ENCODE peak calls at places on chromosomes 5 and 9, in nine cellular contexts. One of them, this sample, is unnamed.
A peak's percentile ranks its signal among the peaks of the same experiment; 100 is the strongest.

GRCh38 chr5:121949885-121950284 is 11.9 kb upstream of the SRFBP1 start:
- DNase-seq in cardiac muscle cell: peak; percentile 72
- DNase-seq in ovary: peak; percentile 13
- DNase-seq in IMR-90: peak; percentile 60
- DNase-seq in small intestine: peak; percentile 62
- DNase-seq in psoas muscle: no peak
- DNase-seq in heart right ventricle: no peak
- DNase-seq in PC-3: peak; percentile 62
- DNase-seq in naive thymus-derived CD4-positive, alpha-beta T cell: no peak
- DNase-seq in this sample: no peak

GRCh38 chr9:138066049-138066448 is 188.5 kb downstream of the CACNA1B start:
- DNase-seq in ovary: no peak
- DNase-seq in psoas muscle: no peak
- DNase-seq in small intestine: no peak
- DNase-seq in PC-3: no peak
- DNase-seq in IMR-90: no peak
- DNase-seq in naive thymus-derived CD4-positive, alpha-beta T cell: no peak
- DNase-seq in cardiac muscle cell: no peak
- DNase-seq in heart right ventricle: no peak
- DNase-seq in this sample: no peak

GRCh38 chr5:160398806-160399205 is 1.0 kb downstream of the FAM200C start:
- DNase-seq in naive thymus-derived CD4-positive, alpha-beta T cell: no peak
- DNase-seq in heart right ventricle: no peak
- DNase-seq in small intestine: no peak
- DNase-seq in IMR-90: peak; percentile 59
- DNase-seq in cardiac muscle cell: no peak
- DNase-seq in ovary: no peak
- DNase-seq in psoas muscle: no peak
- DNase-seq in PC-3: no peak
- DNase-seq in this sample: no peak

GRCh38 chr9:93467462-93467861 is 14.1 kb upstream of the FAM120AOS start:
- DNase-seq in PC-3: no peak
- DNase-seq in IMR-90: no peak
- DNase-seq in heart right ventricle: no peak
- DNase-seq in psoas muscle: no peak
- DNase-seq in naive thymus-derived CD4-positive, alpha-beta T cell: no peak
- DNase-seq in cardiac muscle cell: no peak
- DNase-seq in ovary: no peak
- DNase-seq in small intestine: peak; percentile 65
- DNase-seq in this sample: no peak

GRCh38 chr5:111385970-111386831 is 126.1 kb downstream of the STARD4 start:
- DNase-seq in PC-3: no peak
- DNase-seq in small intestine: no peak
- DNase-seq in heart right ventricle: no peak
- DNase-seq in ovary: no peak
- DNase-seq in cardiac muscle cell: no peak
- DNase-seq in IMR-90: no peak
- DNase-seq in naive thymus-derived CD4-positive, alpha-beta T cell: no peak
- DNase-seq in psoas muscle: no peak
- DNase-seq in this sample: no peak

GRCh38 chr9:98380065-98380681 is 124.7 kb upstream of the TBC1D2 start:
- DNase-seq in IMR-90: peak; percentile 65
- DNase-seq in ovary: no peak
- DNase-seq in cardiac muscle cell: peak; percentile 39
- DNase-seq in small intestine: peak; percentile 58
- DNase-seq in PC-3: peak; percentile 11
- DNase-seq in psoas muscle: no peak
- DNase-seq in naive thymus-derived CD4-positive, alpha-beta T cell: no peak
- DNase-seq in heart right ventricle: no peak
- DNase-seq in this sample: no peak

GRCh38 chr9:37913480-37914153 is 9.7 kb upstream of the SLC25A51 start:
- DNase-seq in ovary: peak; percentile 68
- DNase-seq in heart right ventricle: peak; percentile 75
- DNase-seq in IMR-90: peak; percentile 72
- DNase-seq in PC-3: peak; percentile 86
- DNase-seq in psoas muscle: peak; percentile 77
- DNase-seq in cardiac muscle cell: peak; percentile 83
- DNase-seq in small intestine: peak; percentile 82
- DNase-seq in naive thymus-derived CD4-positive, alpha-beta T cell: peak; percentile 54
- DNase-seq in this sample: peak; percentile 70

GRCh38 chr5:157431544-157432200 is 28.3 kb upstream of the NIPAL4 start:
- DNase-seq in psoas muscle: no peak
- DNase-seq in small intestine: peak; percentile 64
- DNase-seq in cardiac muscle cell: peak; percentile 40
- DNase-seq in heart right ventricle: no peak
- DNase-seq in PC-3: peak; percentile 90
- DNase-seq in IMR-90: peak; percentile 69
- DNase-seq in naive thymus-derived CD4-positive, alpha-beta T cell: peak; percentile 19
- DNase-seq in ovary: no peak
- DNase-seq in this sample: no peak

GRCh38 chr5:173578947-173579615 is 37.4 kb downstream of the BOD1 start:
- DNase-seq in cardiac muscle cell: no peak
- DNase-seq in heart right ventricle: no peak
- DNase-seq in IMR-90: no peak
- DNase-seq in psoas muscle: no peak
- DNase-seq in naive thymus-derived CD4-positive, alpha-beta T cell: no peak
- DNase-seq in PC-3: no peak
- DNase-seq in small intestine: no peak
- DNase-seq in ovary: no peak
- DNase-seq in this sample: no peak

GRCh38 chr5:173581408-173582197 is 34.8 kb downstream of the BOD1 start:
- DNase-seq in PC-3: peak; percentile 70
- DNase-seq in IMR-90: peak; percentile 27
- DNase-seq in ovary: no peak
- DNase-seq in psoas muscle: no peak
- DNase-seq in cardiac muscle cell: peak; percentile 69
- DNase-seq in naive thymus-derived CD4-positive, alpha-beta T cell: no peak
- DNase-seq in small intestine: peak; percentile 5
- DNase-seq in heart right ventricle: peak; percentile 45
- DNase-seq in this sample: no peak

GRCh38 chr5:173577817-173578216 is 38.6 kb downstream of the BOD1 start:
- DNase-seq in psoas muscle: no peak
- DNase-seq in cardiac muscle cell: no peak
- DNase-seq in naive thymus-derived CD4-positive, alpha-beta T cell: no peak
- DNase-seq in ovary: no peak
- DNase-seq in IMR-90: no peak
- DNase-seq in heart right ventricle: no peak
- DNase-seq in small intestine: no peak
- DNase-seq in PC-3: no peak
- DNase-seq in this sample: no peak

GRCh38 chr5:173582198-173583092 is 34.0 kb downstream of the BOD1 start:
- DNase-seq in PC-3: no peak
- DNase-seq in psoas muscle: no peak
- DNase-seq in ovary: no peak
- DNase-seq in cardiac muscle cell: no peak
- DNase-seq in small intestine: no peak
- DNase-seq in IMR-90: peak; percentile 36
- DNase-seq in heart right ventricle: no peak
- DNase-seq in naive thymus-derived CD4-positive, alpha-beta T cell: no peak
- DNase-seq in this sample: no peak

GRCh38 chr5:173583384-173583783 is 33.1 kb downstream of the BOD1 start:
- DNase-seq in naive thymus-derived CD4-positive, alpha-beta T cell: no peak
- DNase-seq in IMR-90: no peak
- DNase-seq in small intestine: no peak
- DNase-seq in cardiac muscle cell: no peak
- DNase-seq in psoas muscle: no peak
- DNase-seq in heart right ventricle: no peak
- DNase-seq in PC-3: no peak
- DNase-seq in ovary: no peak
- DNase-seq in this sample: no peak
- H3K9me3 ChIP-seq in naive thymus-derived CD4-positive, alpha-beta T cell: peaks cover 18% of the 10 kb centered on the region
- H3K9me3 ChIP-seq in IMR-90: peaks cover 7% of the 10 kb centered on the region
- H3K9me3 ChIP-seq in small intestine: no peaks in the 10 kb centered on the region
- H3K9me3 ChIP-seq in cardiac muscle cell: no peaks in the 10 kb centered on the region
- H3K9me3 ChIP-seq in psoas muscle: peaks cover 8% of the 10 kb centered on the region
- H3K9me3 ChIP-seq in heart right ventricle: no peaks in the 10 kb centered on the region
- H3K9me3 ChIP-seq in PC-3: peaks cover 14% of the 10 kb centered on the region
- H3K9me3 ChIP-seq in ovary: no peaks in the 10 kb centered on the region
- H3K9me3 ChIP-seq in this sample: peaks cover 16% of the 10 kb centered on the region

GRCh38 chr5:56588636-56589485 is 226.5 kb upstream of the MAP3K1 start:
- DNase-seq in small intestine: no peak
- DNase-seq in cardiac muscle cell: no peak
- DNase-seq in naive thymus-derived CD4-positive, alpha-beta T cell: peak; percentile 54
- DNase-seq in heart right ventricle: peak; percentile 58
- DNase-seq in psoas muscle: peak; percentile 87
- DNase-seq in PC-3: no peak
- DNase-seq in IMR-90: no peak
- DNase-seq in ovary: peak; percentile 22
- DNase-seq in this sample: no peak

GRCh38 chr5:56587381-56588124 is 227.8 kb upstream of the MAP3K1 start:
- DNase-seq in heart right ventricle: no peak
- DNase-seq in naive thymus-derived CD4-positive, alpha-beta T cell: peak; percentile 13
- DNase-seq in PC-3: no peak
- DNase-seq in psoas muscle: no peak
- DNase-seq in ovary: no peak
- DNase-seq in IMR-90: no peak
- DNase-seq in cardiac muscle cell: no peak
- DNase-seq in small intestine: no peak
- DNase-seq in this sample: no peak

GRCh38 chr5:56591081-56591480 is 224.3 kb upstream of the MAP3K1 start:
- DNase-seq in IMR-90: no peak
- DNase-seq in small intestine: no peak
- DNase-seq in naive thymus-derived CD4-positive, alpha-beta T cell: no peak
- DNase-seq in psoas muscle: no peak
- DNase-seq in PC-3: no peak
- DNase-seq in cardiac muscle cell: no peak
- DNase-seq in heart right ventricle: no peak
- DNase-seq in ovary: no peak
- DNase-seq in this sample: no peak

GRCh38 chr5:56588125-56588516 is 227.2 kb upstream of the MAP3K1 start:
- DNase-seq in ovary: peak; percentile 24
- DNase-seq in IMR-90: no peak
- DNase-seq in small intestine: no peak
- DNase-seq in psoas muscle: no peak
- DNase-seq in PC-3: no peak
- DNase-seq in cardiac muscle cell: no peak
- DNase-seq in naive thymus-derived CD4-positive, alpha-beta T cell: no peak
- DNase-seq in heart right ventricle: no peak
- DNase-seq in this sample: no peak

GRCh38 chr5:56589486-56589870 is 225.9 kb upstream of the MAP3K1 start:
- DNase-seq in small intestine: no peak
- DNase-seq in naive thymus-derived CD4-positive, alpha-beta T cell: no peak
- DNase-seq in heart right ventricle: no peak
- DNase-seq in cardiac muscle cell: no peak
- DNase-seq in IMR-90: no peak
- DNase-seq in psoas muscle: no peak
- DNase-seq in PC-3: no peak
- DNase-seq in ovary: no peak
- DNase-seq in this sample: no peak
- H3K27ac ChIP-seq in small intestine: peak overlapping the region; percentile 53
- H3K27ac ChIP-seq in naive thymus-derived CD4-positive, alpha-beta T cell: peak overlapping the region; percentile 68
- H3K27ac ChIP-seq in heart right ventricle: peak overlapping the region; percentile 8
- H3K27ac ChIP-seq in cardiac muscle cell: no peak overlapping the region
- H3K27ac ChIP-seq in IMR-90: no peak overlapping the region
- H3K27ac ChIP-seq in psoas muscle: peak overlapping the region; percentile 10
- H3K27ac ChIP-seq in PC-3: no peak overlapping the region
- H3K27ac ChIP-seq in ovary: no peak overlapping the region
- H3K27ac ChIP-seq in this sample: no peak overlapping the region

DNA sequence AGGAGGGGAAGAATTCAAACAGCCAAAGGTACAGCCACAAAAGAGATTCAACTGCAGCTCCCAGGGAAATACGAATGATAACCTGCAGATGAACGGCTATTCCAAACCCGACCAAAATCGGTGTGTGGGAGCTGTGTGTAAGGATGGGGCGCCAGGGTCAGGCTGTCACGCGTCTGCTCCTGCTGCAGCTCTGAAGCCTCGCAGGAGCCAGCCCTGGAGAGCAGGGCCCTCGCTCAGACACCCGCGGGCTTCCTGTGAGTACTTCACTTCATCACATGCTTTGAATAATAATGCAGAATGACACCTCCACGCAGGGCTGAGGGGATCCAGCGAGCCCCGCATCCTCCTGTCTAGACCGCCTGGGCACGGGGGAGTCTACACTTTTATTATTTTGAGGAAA is 307.5 kb upstream of the IRX2 start:
- DNase-seq in IMR-90: no peak
- DNase-seq in heart right ventricle: no peak
- DNase-seq in cardiac muscle cell: no peak
- DNase-seq in PC-3: no peak
- DNase-seq in ovary: no peak
- DNase-seq in small intestine: no peak
- DNase-seq in psoas muscle: no peak
- DNase-seq in naive thymus-derived CD4-positive, alpha-beta T cell: no peak
- DNase-seq in this sample: no peak
- H3K9me3 ChIP-seq in IMR-90: peaks cover 36% of the 10 kb centered on the region
- H3K9me3 ChIP-seq in heart right ventricle: no peaks in the 10 kb centered on the region
- H3K9me3 ChIP-seq in cardiac muscle cell: no peaks in the 10 kb centered on the region
- H3K9me3 ChIP-seq in PC-3: peaks cover 18% of the 10 kb centered on the region
- H3K9me3 ChIP-seq in ovary: no peaks in the 10 kb centered on the region
- H3K9me3 ChIP-seq in small intestine: no peaks in the 10 kb centered on the region
- H3K9me3 ChIP-seq in psoas muscle: peaks cover 10% of the 10 kb centered on the region
- H3K9me3 ChIP-seq in naive thymus-derived CD4-positive, alpha-beta T cell: peaks cover 14% of the 10 kb centered on the region
- H3K9me3 ChIP-seq in this sample: peaks cover 19% of the 10 kb centered on the region

GRCh38 chr9:88796947-88797346 is 194.3 kb upstream of the S1PR3 start:
- DNase-seq in naive thymus-derived CD4-positive, alpha-beta T cell: no peak
- DNase-seq in heart right ventricle: no peak
- DNase-seq in ovary: no peak
- DNase-seq in PC-3: no peak
- DNase-seq in IMR-90: no peak
- DNase-seq in cardiac muscle cell: no peak
- DNase-seq in psoas muscle: no peak
- DNase-seq in small intestine: no peak
- DNase-seq in this sample: no peak

GRCh38 chr9:88802533-88802932 is 188.7 kb upstream of the S1PR3 start:
- DNase-seq in heart right ventricle: no peak
- DNase-seq in cardiac muscle cell: no peak
- DNase-seq in small intestine: no peak
- DNase-seq in psoas muscle: no peak
- DNase-seq in IMR-90: no peak
- DNase-seq in PC-3: no peak
- DNase-seq in naive thymus-derived CD4-positive, alpha-beta T cell: no peak
- DNase-seq in ovary: no peak
- DNase-seq in this sample: no peak

GRCh38 chr9:88798476-88798875 is 192.8 kb upstream of the S1PR3 start:
- DNase-seq in small intestine: no peak
- DNase-seq in IMR-90: no peak
- DNase-seq in psoas muscle: no peak
- DNase-seq in cardiac muscle cell: no peak
- DNase-seq in naive thymus-derived CD4-positive, alpha-beta T cell: no peak
- DNase-seq in PC-3: no peak
- DNase-seq in heart right ventricle: no peak
- DNase-seq in ovary: no peak
- DNase-seq in this sample: no peak

GRCh38 chr9:88801214-88801796 is 190.0 kb upstream of the S1PR3 start:
- DNase-seq in IMR-90: no peak
- DNase-seq in PC-3: no peak
- DNase-seq in small intestine: no peak
- DNase-seq in ovary: no peak
- DNase-seq in cardiac muscle cell: no peak
- DNase-seq in heart right ventricle: no peak
- DNase-seq in psoas muscle: no peak
- DNase-seq in naive thymus-derived CD4-positive, alpha-beta T cell: no peak
- DNase-seq in this sample: no peak

DNA sequence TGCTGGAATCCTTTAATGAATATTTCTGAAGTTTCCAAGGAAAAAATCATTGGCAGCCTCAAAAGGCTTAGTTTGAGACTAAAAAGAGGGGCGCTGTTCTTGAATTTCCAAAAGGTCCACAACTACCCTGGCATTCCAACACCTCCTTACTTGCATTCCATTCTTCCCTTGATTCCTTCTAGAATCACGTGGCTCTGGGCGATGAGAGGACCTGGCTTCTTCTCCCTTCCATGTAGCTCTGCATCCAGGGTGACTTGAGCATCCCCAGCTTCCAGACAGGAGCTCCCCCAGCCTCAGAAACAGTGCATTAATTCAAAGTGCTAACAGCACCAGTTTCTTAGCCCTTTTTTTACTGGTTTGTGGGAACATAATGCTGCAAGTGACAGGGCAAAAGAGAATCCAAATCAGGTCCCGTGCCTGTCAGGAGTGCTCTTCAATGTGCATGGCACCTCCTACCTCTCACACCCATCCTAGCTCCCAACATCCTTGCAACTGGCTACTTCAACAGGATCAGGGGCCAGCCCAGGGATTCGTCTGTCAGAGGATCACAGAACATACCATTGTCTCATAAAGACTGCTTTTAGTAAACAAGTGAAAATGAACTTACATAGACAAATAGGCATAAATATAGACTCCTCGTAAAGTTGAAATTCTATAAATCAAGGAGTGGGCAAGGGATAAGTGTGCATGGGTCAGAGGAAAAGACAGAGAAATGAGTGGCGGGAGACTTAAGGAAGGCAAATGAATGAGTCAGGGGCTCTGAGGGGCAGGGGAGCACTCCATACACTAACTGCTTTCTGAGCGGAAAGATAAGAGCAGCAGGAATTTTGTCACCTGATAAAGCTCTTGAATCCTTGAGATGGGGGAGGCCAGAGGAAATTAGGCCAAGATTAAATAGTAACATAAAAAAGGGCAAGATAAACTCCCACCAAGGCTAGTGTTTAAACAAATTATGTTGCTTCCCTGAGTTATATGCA is 191.3 kb upstream of the S1PR3 start:
- DNase-seq in PC-3: no peak
- DNase-seq in psoas muscle: no peak
- DNase-seq in IMR-90: no peak
- DNase-seq in ovary: no peak
- DNase-seq in naive thymus-derived CD4-positive, alpha-beta T cell: no peak
- DNase-seq in heart right ventricle: no peak
- DNase-seq in cardiac muscle cell: peak; percentile 66
- DNase-seq in small intestine: no peak
- DNase-seq in this sample: no peak
- H3K27ac ChIP-seq in PC-3: no peak overlapping the region
- H3K27ac ChIP-seq in psoas muscle: no peak overlapping the region
- H3K27ac ChIP-seq in IMR-90: no peak overlapping the region
- H3K27ac ChIP-seq in ovary: no peak overlapping the region
- H3K27ac ChIP-seq in naive thymus-derived CD4-positive, alpha-beta T cell: no peak overlapping the region
- H3K27ac ChIP-seq in heart right ventricle: no peak overlapping the region
- H3K27ac ChIP-seq in cardiac muscle cell: peak overlapping the region; percentile 49
- H3K27ac ChIP-seq in small intestine: no peak overlapping the region
- H3K27ac ChIP-seq in this sample: no peak overlapping the region